ENCODE peak calls at places on chromosomes 6 and 20, in seven cellular contexts. I, Q, B, J, C, O and L are unnamed samples.

GRCh38 chr6:116314878-116315277 is 35.1 kb upstream of the TSPYL1 start:
- DNase-seq in I (no peak), Q (no peak), B (no peak), J (no peak), C (no peak), O (no peak), L (no peak)

GRCh38 chr6:12119085-12119588 is 107.0 kb downstream of the HIVEP1 start:
- DNase-seq in I (no peak), Q (no peak), B (peak), J (no peak), C (no peak), O (no peak), L (no peak)

GRCh38 chr6:169051371-169051770 is 202.3 kb downstream of the THBS2 start:
- DNase-seq in I (no peak), Q (no peak), B (no peak), J (no peak), C (no peak), O (no peak), L (no peak)

GRCh38 chr20:9458075-9458818 is 56.1 kb upstream of the LAMP5 start:
- DNase-seq in I (no peak), Q (peak), B (peak), J (no peak), C (no peak), O (peak), L (peak)

GRCh38 chr20:57258055-57258454 is 8.4 kb downstream of the BMP7 start:
- DNase-seq in I (no peak), Q (no peak), B (peak), J (no peak), C (no peak), O (no peak), L (no peak)

GRCh38 chr6:72939029-72939428 is 286.3 kb downstream of the KHDC1L start:
- DNase-seq in I (no peak), Q (no peak), B (no peak), J (no peak), C (no peak), O (no peak), L (no peak)

GRCh38 chr6:149273318-149273717 is 44.2 kb upstream of the TAB2 start:
- DNase-seq in I (no peak), Q (no peak), B (no peak), J (no peak), C (no peak), O (no peak), L (no peak)

GRCh38 chr20:49924247-49924646 is 8.9 kb upstream of the SPATA2 start:
- DNase-seq in I (no peak), Q (no peak), B (no peak), J (no peak), C (no peak), O (no peak), L (no peak)

GRCh38 chr6:151276112-151276745 is 36.5 kb downstream of the AKAP12 start:
- DNase-seq in I (peak), Q (no peak), B (peak), J (no peak), C (no peak), O (peak), L (no peak)

GRCh38 chr20:60252866-60253265 is 294.6 kb downstream of the CDH26 start:
- DNase-seq in I (no peak), Q (no peak), B (no peak), J (no peak), C (no peak), O (no peak), L (no peak)

GRCh38 chr6:111119550-111120329 is 32.4 kb downstream of the SLC16A10 start:
- DNase-seq in I (no peak), Q (no peak), B (no peak), J (no peak), C (no peak), O (no peak), L (no peak)

GRCh38 chr20:3805594-3806264 is 9.6 kb downstream of the CDC25B start:
- DNase-seq in I (no peak), Q (no peak), B (no peak), J (no peak), C (no peak), O (peak), L (no peak)

GRCh38 chr6:139082370-139082769 is 52.5 kb upstream of the HECA start:
- DNase-seq in I (no peak), Q (no peak), B (no peak), J (no peak), C (no peak), O (no peak), L (no peak)

GRCh38 chr6:156689656-156690055 is 87.5 kb upstream of the ARID1B start:
- DNase-seq in I (no peak), Q (no peak), B (no peak), J (no peak), C (no peak), O (no peak), L (no peak)

GRCh38 chr6:141484726-141485125 is 648.0 kb upstream of the GJE1 start:
- DNase-seq in I (no peak), Q (no peak), B (no peak), J (no peak), C (no peak), O (no peak), L (no peak)

GRCh38 chr6:43890197-43891062 is 120.4 kb downstream of the VEGFA start:
- DNase-seq in I (no peak), Q (no peak), B (peak), J (no peak), C (no peak), O (no peak), L (no peak)

GRCh38 chr20:17807670-17808069 is 107.9 kb downstream of the BANF2 start:
- DNase-seq in I (no peak), Q (no peak), B (no peak), J (no peak), C (no peak), O (peak), L (no peak)

GRCh38 chr20:2136275-2136674 is 34.6 kb downstream of the STK35 start:
- DNase-seq in I (no peak), Q (no peak), B (no peak), J (no peak), C (no peak), O (no peak), L (no peak)

GRCh38 chr20:32797160-32797468 is 22.6 kb upstream of the MAPRE1 start:
- DNase-seq in I (no peak), Q (no peak), B (no peak), J (no peak), C (no peak), O (no peak), L (no peak)

GRCh38 chr20:37984018-37984785 is 49.1 kb downstream of the TTI1 start:
- DNase-seq in I (no peak), Q (no peak), B (no peak), J (no peak), C (no peak), O (no peak), L (no peak)

GRCh38 chr6:16434885-16435284 is 196.5 kb downstream of the GMPR start:
- DNase-seq in I (no peak), Q (no peak), B (no peak), J (no peak), C (no peak), O (no peak), L (no peak)

GRCh38 chr6:112222111-112222726 is 32.1 kb downstream of the LAMA4 start:
- DNase-seq in I (peak), Q (no peak), B (no peak), J (no peak), C (no peak), O (peak), L (no peak)

GRCh38 chr6:16146527-16146955 is 17.7 kb downstream of the MYLIP start:
- DNase-seq in I (no peak), Q (no peak), B (no peak), J (no peak), C (no peak), O (no peak), L (no peak)

GRCh38 chr6:73653571-73654424 is at the start of gene SLC17A5:
- DNase-seq in I (peak), Q (peak), B (peak), J (peak), C (peak), O (peak), L (peak)

GRCh38 chr6:19995575-19996257 is 158.5 kb downstream of the ID4 start:
- DNase-seq in I (no peak), Q (no peak), B (peak), J (no peak), C (no peak), O (no peak), L (no peak)

GRCh38 chr20:23234311-23235078 is 116.1 kb upstream of the NXT1 start:
- DNase-seq in I (no peak), Q (no peak), B (no peak), J (no peak), C (no peak), O (peak), L (no peak)

GRCh38 chr6:4340544-4340943 is 205.2 kb upstream of the ECI2 start:
- DNase-seq in I (no peak), Q (no peak), B (no peak), J (no peak), C (no peak), O (no peak), L (no peak)

GRCh38 chr6:10082385-10082784 is 332.5 kb downstream of the TFAP2A start:
- DNase-seq in I (peak), Q (no peak), B (no peak), J (no peak), C (no peak), O (no peak), L (no peak)

GRCh38 chr6:37965964-37966676 is 146.6 kb downstream of the ZFAND3 start:
- DNase-seq in I (peak), Q (no peak), B (no peak), J (no peak), C (no peak), O (peak), L (no peak)